ENCODE peak calls at places on chromosomes 6 and 20, in seven cellular contexts. N is IMR-90, M is neuronal stem cell, D is H9, S is H1, Q is mesenchymal stem cell, G is mesendoderm. A is an unnamed sample.

GRCh38 chr6:154800338-154800737 is 67.1 kb downstream of the SCAF8 start:
- DNase-seq in M (no peak), Q (no peak), D (no peak), S (no peak), N (no peak), G (no peak), A (no peak)

GRCh38 chr6:166786704-166787293 is 159.7 kb upstream of the RPS6KA2 start:
- DNase-seq in N (peak; percentile 65), G (peak; percentile 76), D (no peak), S (no peak), M (peak; percentile 31), Q (peak; percentile 70), A (peak; percentile 91)

GRCh38 chr6:120826253-120826652 is 508.0 kb downstream of the TBC1D32 start:
- DNase-seq in D (peak; percentile 43), S (peak; percentile 62), M (peak; percentile 26), G (peak; percentile 52), Q (peak; percentile 4), N (no peak), A (peak; percentile 35)

GRCh38 chr6:139240161-139241010 is 51.4 kb downstream of the TXLNB start:
- DNase-seq in N (peak; percentile 96), G (no peak), S (no peak), D (no peak), M (no peak), Q (peak; percentile 85), A (no peak)

GRCh38 chr20:22617160-22617559 is 32.8 kb upstream of the FOXA2 start:
- DNase-seq in D (no peak), Q (no peak), N (no peak), G (no peak), M (no peak), S (peak; percentile 27), A (no peak)

GRCh38 chr20:2751868-2752630 is 48.4 kb downstream of the CPXM1 start:
- DNase-seq in M (no peak), D (no peak), S (peak; percentile 60), N (no peak), Q (no peak), G (no peak), A (no peak)

GRCh38 chr20:51494241-51495110 is 48.0 kb downstream of the NFATC2 start:
- DNase-seq in N (no peak), M (no peak), D (no peak), Q (no peak), S (no peak), G (no peak), A (no peak)

GRCh38 chr20:62651285-62652021 is 9.2 kb downstream of the SLCO4A1 start:
- DNase-seq in G (no peak), S (peak; percentile 57), D (no peak), M (no peak), Q (peak; percentile 19), N (peak; percentile 49), A (peak; percentile 64)

GRCh38 chr6:42368156-42368555 is 83.6 kb downstream of the TRERF1 start:
- DNase-seq in Q (no peak), D (no peak), N (no peak), M (no peak), S (no peak), G (no peak), A (no peak)

GRCh38 chr20:35318502-35319157 is 26.4 kb upstream of the FAM83C start:
- DNase-seq in G (peak; percentile 85), S (no peak), Q (peak; percentile 78), N (peak; percentile 90), D (no peak), M (no peak), A (peak; percentile 13)

GRCh38 chr20:37343212-37343993 is 2.5 kb upstream of the SRC start:
- DNase-seq in G (no peak), D (no peak), M (no peak), S (no peak), N (no peak), Q (no peak), A (no peak)

GRCh38 chr6:104885518-104886043 is 25.9 kb upstream of the HACE1 start:
- DNase-seq in S (peak; percentile 54), Q (no peak), M (no peak), G (no peak), D (peak; percentile 39), N (no peak), A (no peak)

GRCh38 chr6:119284861-119285521 is 64.6 kb downstream of the MAN1A1 start:
- DNase-seq in D (peak; percentile 56), M (no peak), G (peak; percentile 82), N (no peak), Q (no peak), S (peak; percentile 58), A (peak; percentile 15)

GRCh38 chr6:70151616-70152015 is 151.3 kb downstream of the COL9A1 start:
- DNase-seq in N (no peak), S (no peak), Q (peak; percentile 38), G (peak; percentile 32), D (no peak), M (no peak), A (no peak)

GRCh38 chr6:14324042-14324441 is 206.5 kb downstream of the CD83 start:
- DNase-seq in D (no peak), M (no peak), Q (no peak), S (no peak), N (peak; percentile 11), G (no peak), A (no peak)

GRCh38 chr20:48877299-48877698 is 44.2 kb upstream of the ARFGEF2 start:
- DNase-seq in M (no peak), D (no peak), Q (no peak), N (no peak), S (no peak), G (no peak), A (no peak)

GRCh38 chr20:17721802-17722486 is 22.2 kb downstream of the BANF2 start:
- DNase-seq in S (no peak), Q (no peak), D (no peak), M (no peak), G (peak; percentile 34), N (no peak), A (no peak)

GRCh38 chr6:17672064-17672718 is 34.5 kb downstream of the NUP153 start:
- DNase-seq in M (no peak), D (no peak), G (no peak), S (no peak), N (no peak), Q (no peak), A (no peak)

GRCh38 chr6:43029120-43029519 is 7.7 kb downstream of the RRP36 start:
- DNase-seq in S (no peak), M (no peak), G (no peak), Q (no peak), N (no peak), D (no peak), A (no peak)

GRCh38 chr20:41161886-41162285 is 24.5 kb downstream of the PLCG1 start:
- DNase-seq in G (no peak), M (no peak), Q (no peak), N (no peak), S (no peak), D (no peak), A (no peak)
- H3K23ac ChIP-seq in G (no peak overlapping the region), M (no peak overlapping the region), Q (no peak overlapping the region), N (no peak overlapping the region), S (no peak overlapping the region), D (no peak overlapping the region), A (no peak overlapping the region)

GRCh38 chr6:21864211-21864610 is 270.7 kb downstream of the SOX4 start:
- DNase-seq in Q (no peak), G (no peak), D (no peak), M (no peak), S (no peak), N (no peak), A (no peak)
- H3K4me2 ChIP-seq in Q (no peak overlapping the region), G (no peak overlapping the region), D (no peak overlapping the region), M (no peak overlapping the region), S (no peak overlapping the region), N (no peak overlapping the region), A (no peak overlapping the region)

DNA sequence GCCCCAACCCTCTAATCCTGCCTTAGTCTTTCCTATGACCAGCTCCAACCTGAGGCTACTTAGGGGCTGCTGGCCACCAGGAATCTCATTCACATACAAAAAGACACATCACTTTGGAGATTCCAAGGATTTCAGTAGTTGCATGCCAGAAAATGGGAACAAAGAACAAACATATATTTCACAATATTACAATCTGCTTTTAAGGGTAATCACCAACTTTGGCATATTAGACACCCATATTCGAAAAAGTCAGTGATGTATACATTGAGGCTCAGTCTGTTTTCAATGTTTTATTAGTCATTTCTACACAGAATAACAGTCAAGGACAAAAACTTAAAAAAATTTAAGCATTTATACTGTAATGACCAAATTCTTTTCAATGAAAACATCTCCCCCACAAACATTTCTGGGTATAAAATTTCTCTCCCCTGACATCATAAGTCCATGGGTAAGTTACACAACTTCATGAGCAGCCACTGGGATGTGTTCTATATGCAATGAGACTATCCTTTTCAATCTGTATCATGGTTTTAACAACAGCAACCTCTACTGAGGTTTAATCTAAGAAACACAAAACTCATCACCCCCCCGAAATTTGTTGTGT is 103.5 kb downstream of the MAP7 start:
- DNase-seq in G (no peak), N (peak; percentile 80), Q (no peak), M (no peak), S (no peak), D (no peak), A (no peak)
- H3K4ac ChIP-seq in G (no peak overlapping the region), N (peak overlapping the region; percentile 83), Q (no peak overlapping the region), M (no peak overlapping the region), S (no peak overlapping the region), D (no peak overlapping the region), A (no peak overlapping the region)

DNA sequence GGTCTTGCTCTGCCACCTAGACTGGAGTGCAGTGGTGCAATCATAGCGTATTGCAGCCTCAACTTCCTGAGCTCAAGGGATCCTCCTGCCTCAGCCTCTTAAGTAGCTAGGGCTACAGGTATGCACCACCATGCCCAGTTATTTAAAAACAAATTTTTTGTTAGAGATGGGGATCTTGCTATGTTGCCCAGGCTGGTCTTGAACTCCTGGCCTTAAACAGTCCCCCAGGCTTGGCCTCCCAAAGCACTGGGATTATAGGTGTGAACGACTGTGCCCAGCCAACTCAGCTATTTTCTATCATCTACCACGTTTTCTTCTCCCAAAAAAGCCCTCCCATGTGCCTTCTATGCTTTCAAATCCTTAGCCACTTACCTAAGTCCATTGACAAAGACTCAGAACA is 243.7 kb upstream of the SOX4 start:
- DNase-seq in G (no peak), N (no peak), Q (no peak), S (no peak), D (no peak), M (no peak), A (no peak)
- H3K23ac ChIP-seq in G (no peak overlapping the region), N (no peak overlapping the region), Q (no peak overlapping the region), S (no peak overlapping the region), D (no peak overlapping the region), M (no peak overlapping the region), A (no peak overlapping the region)

GRCh38 chr6:90121982-90122381 is 174.7 kb downstream of the BACH2 start:
- DNase-seq in N (peak; percentile 52), Q (no peak), G (no peak), M (no peak), S (no peak), D (no peak), A (no peak)
- H3K4me2 ChIP-seq in N (no peak overlapping the region), Q (no peak overlapping the region), G (no peak overlapping the region), M (no peak overlapping the region), S (no peak overlapping the region), D (no peak overlapping the region), A (peak overlapping the region; percentile 12)

GRCh38 chr6:76835289-76835688 is 628.0 kb downstream of the HTR1B start:
- DNase-seq in S (no peak), G (no peak), N (no peak), M (peak; percentile 20), D (no peak), Q (no peak), A (no peak)
- H3K4ac ChIP-seq in S (no peak overlapping the region), G (no peak overlapping the region), N (no peak overlapping the region), M (no peak overlapping the region), D (no peak overlapping the region), Q (no peak overlapping the region), A (no peak overlapping the region)